ENCODE peak calls at places on chromosomes 6 and 20, in five cellular contexts. M is spleen, I is stomach, A is prostate gland, U is vagina. F is an unnamed sample. For H3K9me3, the result is how much of the 10 kb centered on the place peaks cover.

GRCh38 chr6:29959492-29959891 is 17.2 kb downstream of the HLA-A start:
- DNase-seq in M (no peak), I (no peak), U (no peak), A (no peak), F (no peak)

GRCh38 chr6:39791850-39792500 is at the start of gene DAAM2:
- DNase-seq in I (peak), U (peak), A (no peak), M (peak), F (no peak)

GRCh38 chr6:163717106-163717764 is 302.7 kb downstream of the QKI start:
- DNase-seq in I (no peak), A (no peak), M (peak), U (no peak), F (no peak)

GRCh38 chr6:8108031-8108660 is 5.8 kb upstream of the EEF1E1 start:
- DNase-seq in A (no peak), U (no peak), I (no peak), M (no peak), F (no peak)

GRCh38 chr20:48722737-48723191 is 105.0 kb downstream of the PREX1 start:
- DNase-seq in I (peak), A (peak), U (no peak), M (peak), F (no peak)

GRCh38 chr6:85126448-85127178 is 323.3 kb upstream of the NT5E start:
- DNase-seq in M (peak), A (no peak), I (no peak), U (no peak), F (no peak)

GRCh38 chr6:129842881-129843409 is 18.2 kb downstream of the TMEM244 start:
- DNase-seq in A (no peak), M (no peak), I (no peak), U (no peak), F (no peak)

GRCh38 chr6:26223213-26223612 is 136.0 kb downstream of the HFE start:
- DNase-seq in U (no peak), M (no peak), I (no peak), A (no peak), F (no peak)

GRCh38 chr6:140105857-140106256 is 731.4 kb upstream of the CITED2 start:
- DNase-seq in U (no peak), A (no peak), M (no peak), I (no peak), F (peak)

GRCh38 chr6:130760006-130760405 is 67.2 kb upstream of the SMLR1 start:
- DNase-seq in M (no peak), I (no peak), A (no peak), U (no peak), F (no peak)

GRCh38 chr6:20242397-20242796 is 30.1 kb upstream of the MBOAT1 start:
- DNase-seq in A (no peak), I (no peak), U (no peak), M (no peak), F (no peak)

GRCh38 chr6:45816674-45817297 is 198.9 kb downstream of the CLIC5 start:
- DNase-seq in M (no peak), U (no peak), A (no peak), I (no peak), F (no peak)

GRCh38 chr20:53843645-53844044 is 226.7 kb downstream of the BCAS1 start:
- DNase-seq in A (no peak), I (no peak), M (no peak), U (no peak), F (no peak)

GRCh38 chr6:121485359-121485809 is 49.9 kb downstream of the GJA1 start:
- DNase-seq in A (no peak), U (no peak), I (no peak), M (no peak), F (no peak)

GRCh38 chr6:105711216-105711615 is 308.3 kb upstream of the PREP start:
- DNase-seq in A (no peak), I (no peak), U (no peak), M (no peak), F (no peak)

GRCh38 chr6:3315068-3315467 is 56.3 kb downstream of the PSMG4 start:
- DNase-seq in I (no peak), A (no peak), M (peak), U (no peak), F (no peak)

GRCh38 chr6:71473908-71474307 is 185.3 kb downstream of the OGFRL1 start:
- DNase-seq in A (no peak), I (no peak), M (no peak), U (no peak), F (no peak)

GRCh38 chr6:46175976-46176375 is 5.2 kb upstream of the ENPP5 start:
- DNase-seq in A (no peak), M (no peak), U (no peak), I (no peak), F (no peak)

GRCh38 chr6:47655719-47656595 is 42.4 kb upstream of the ADGRF4 start:
- DNase-seq in U (no peak), M (no peak), I (peak), A (no peak), F (no peak)

GRCh38 chr6:155188707-155189496 is 74.9 kb upstream of the CLDN20 start:
- DNase-seq in M (no peak), A (no peak), U (no peak), I (no peak), F (peak)

GRCh38 chr20:57071283-57071701 is 195.1 kb downstream of the BMP7 start:
- DNase-seq in M (no peak), I (no peak), A (no peak), U (no peak), F (no peak)

GRCh38 chr20:60254901-60255411 is 296.7 kb downstream of the CDH26 start:
- DNase-seq in A (no peak), I (no peak), M (no peak), U (no peak), F (no peak)

GRCh38 chr20:63574156-63574828 is at the start of gene HELZ2:
- DNase-seq in A (peak), M (peak), I (peak), U (no peak), F (no peak)
- H3K27ac ChIP-seq in A (peak), M (peak), I (peak), U (peak), F (no peak)

GRCh38 chr6:28257042-28257441 is 2.1 kb upstream of the NKAPL start:
- DNase-seq in U (no peak), A (no peak), M (no peak), I (no peak), F (no peak)
- TF ChIP-seq POLR2AphosphoS5 in U (no peak), A (no peak), M (no peak), I (no peak), F (no peak)

GRCh38 chr6:168624948-168625347 is 184.0 kb downstream of the SMOC2 start:
- DNase-seq in I (no peak), M (no peak), A (no peak), U (no peak), F (no peak)
- H3K9me3 ChIP-seq in I (under half), M (under half), A (under half), U (under half), F (under half)

GRCh38 chr20:63290677-63291472 is 2.1 kb upstream of the COL20A1 start:
- DNase-seq in M (no peak), U (no peak), A (no peak), I (peak), F (no peak)
- H3K27ac ChIP-seq in M (no peak), U (no peak), A (no peak), I (no peak), F (no peak)

GRCh38 chr20:5657873-5658200 is 92.4 kb upstream of the SHLD1 start:
- DNase-seq in M (no peak), U (no peak), I (no peak), A (no peak), F (no peak)

GRCh38 chr20:5660346-5660745 is 89.9 kb upstream of the SHLD1 start:
- DNase-seq in I (no peak), M (no peak), U (no peak), A (no peak), F (no peak)

GRCh38 chr20:5657190-5657872 is 92.9 kb upstream of the SHLD1 start:
- DNase-seq in A (peak), M (no peak), U (no peak), I (no peak), F (no peak)

GRCh38 chr20:5656136-5656535 is 94.1 kb upstream of the SHLD1 start:
- DNase-seq in A (no peak), M (no peak), I (no peak), U (no peak), F (no peak)

DNA sequence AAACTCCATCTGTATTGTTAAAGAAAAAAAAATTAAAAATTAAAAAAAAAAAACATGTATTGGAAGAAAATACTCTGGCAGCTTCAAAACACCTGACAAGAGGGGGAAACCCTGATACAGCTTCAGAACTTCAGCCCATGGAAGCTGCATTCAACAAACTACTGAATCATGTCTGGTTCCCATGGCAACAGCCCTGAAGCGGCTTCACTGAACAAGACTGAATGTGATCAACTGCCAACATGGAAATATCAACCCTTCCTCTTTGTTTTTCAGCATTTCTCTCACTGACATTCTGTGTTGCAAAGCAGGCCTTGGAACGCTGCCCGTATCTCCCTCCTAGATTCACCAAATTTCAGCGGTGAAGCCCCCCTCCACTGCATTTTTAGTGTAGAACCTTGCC is 91.3 kb upstream of the SHLD1 start:
- DNase-seq in U (no peak), I (peak), A (peak), M (peak), F (peak)
- TF ChIP-seq POLR2AphosphoS5 in U (no peak), I (no peak), A (no peak), M (no peak), F (no peak)

DNA sequence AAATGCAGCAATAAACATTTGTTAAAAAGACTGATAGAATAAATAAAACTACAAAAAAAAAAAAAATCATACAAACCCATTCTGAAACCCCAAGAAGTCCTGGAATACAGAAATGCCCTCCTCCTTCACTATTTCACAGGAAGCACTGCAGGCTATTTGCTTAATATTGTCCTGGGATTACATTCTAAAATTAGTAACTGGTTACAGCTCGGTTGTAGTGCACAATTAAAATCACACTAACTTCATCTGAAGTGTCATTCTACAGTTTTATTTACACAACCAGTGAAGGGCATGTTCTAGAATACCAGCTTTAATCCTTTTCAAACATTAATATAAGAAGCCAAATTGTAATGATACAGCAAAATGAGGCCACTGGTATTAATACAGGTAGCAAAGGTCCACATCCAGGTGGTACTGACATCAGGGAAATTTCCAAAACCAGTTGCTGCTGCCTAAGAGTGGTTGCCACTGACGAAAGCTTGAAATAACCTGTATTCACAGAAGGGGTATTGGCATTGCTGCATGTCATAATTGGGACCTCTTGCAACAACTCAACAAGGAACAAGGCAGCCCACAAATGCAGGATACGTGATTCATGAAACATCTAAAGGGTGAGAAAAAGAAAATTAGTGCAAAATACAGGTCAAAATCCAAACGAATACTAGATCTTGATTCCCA is 26.9 kb downstream of the AKIRIN2 start:
- DNase-seq in I (no peak), A (no peak), U (no peak), M (no peak), F (no peak)
- H3K9me3 ChIP-seq in I (under half), A (under half), U (under half), M (under half), F (under half)

DNA sequence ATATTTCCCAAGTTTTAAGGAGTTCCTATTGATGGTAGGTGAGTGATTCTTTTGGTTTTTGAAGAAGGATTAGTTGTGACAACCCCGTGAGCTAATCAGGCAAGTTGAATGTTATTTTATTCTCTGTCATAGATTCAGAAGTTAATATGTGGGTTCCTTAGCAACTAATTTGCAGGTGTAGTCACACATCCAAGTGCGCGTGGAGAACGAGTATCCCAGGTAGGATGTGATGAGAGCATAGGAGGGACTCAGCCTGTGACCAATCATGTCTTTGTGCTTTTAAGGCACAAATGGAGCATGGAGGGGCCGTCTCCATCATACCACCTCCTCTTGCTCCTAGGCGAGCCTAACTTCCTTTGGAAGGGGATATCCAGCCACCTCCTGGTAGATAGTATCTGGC is 41.1 kb downstream of the PPP1R14C start:
- DNase-seq in M (no peak), I (no peak), A (no peak), U (no peak), F (no peak)
- H3K27ac ChIP-seq in M (no peak), I (no peak), A (no peak), U (no peak), F (no peak)

DNA sequence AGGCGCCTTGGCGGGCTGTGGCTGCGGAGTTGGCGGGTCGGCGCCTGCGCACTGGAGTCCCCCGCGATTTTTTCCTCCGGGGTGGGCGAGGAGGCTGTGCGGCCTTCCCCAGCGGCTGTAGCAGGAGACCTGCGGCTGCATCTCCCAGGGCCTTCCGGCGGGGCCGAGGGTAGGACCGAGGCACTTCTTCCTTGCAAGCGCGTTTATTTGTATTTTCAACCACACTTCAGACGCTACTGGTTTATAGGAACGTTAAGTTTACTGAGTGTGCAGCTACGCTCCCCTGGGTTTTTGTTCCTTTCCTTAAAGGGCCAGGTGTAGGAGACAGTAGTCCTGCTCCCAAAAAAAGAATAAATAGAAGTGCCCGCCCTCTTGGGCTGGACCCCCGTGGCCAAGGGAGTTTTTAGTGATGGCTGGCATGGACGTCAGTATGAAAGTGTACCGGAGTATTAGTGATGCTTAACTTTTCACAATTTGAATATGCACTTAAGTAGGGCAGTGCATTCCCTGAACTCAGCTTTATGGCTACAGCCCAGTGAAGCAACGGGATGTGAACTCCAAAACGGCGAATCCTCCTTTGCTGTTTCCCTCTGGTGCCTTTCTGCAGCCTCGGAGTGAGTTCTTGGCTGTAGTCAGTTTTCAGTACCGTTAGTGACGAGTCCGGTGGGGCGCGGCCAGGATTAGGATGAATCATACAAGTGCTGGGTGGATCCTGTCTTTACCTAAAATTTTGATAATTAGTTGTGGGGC is 971 bp upstream of the FBXO5 start:
- DNase-seq in U (peak), M (peak), I (peak), A (peak), F (no peak)
- TF ChIP-seq POLR2AphosphoS5 in U (peak), M (peak), I (peak), A (peak), F (peak)

F was measured in SK-N-MC.